ENCODE peak calls at places on chromosomes 11 and 22, in nine cellular contexts. B, N, X, G, A, C, Z, I and J are unnamed samples.

GRCh38 chr11:65298655-65299179 is 15.9 kb upstream of the CDC42EP2 start:
- DNase-seq in B (no peak), N (peak), X (no peak), G (peak), A (peak), C (no peak), Z (peak), I (peak), J (no peak)

GRCh38 chr11:68966894-68967780 is 13.6 kb downstream of the MRGPRD start:
- DNase-seq in B (peak), N (no peak), X (no peak), G (no peak), A (no peak), C (no peak), Z (no peak), I (no peak), J (no peak)

GRCh38 chr11:73316422-73316821 is 8.3 kb downstream of the ARHGEF17 start:
- DNase-seq in B (no peak), N (no peak), X (no peak), G (no peak), A (no peak), C (no peak), Z (no peak), I (no peak), J (no peak)

GRCh38 chr11:69257838-69258658 is 35.9 kb upstream of the MYEOV start:
- DNase-seq in B (peak), N (no peak), X (no peak), G (no peak), A (no peak), C (no peak), Z (no peak), I (no peak), J (no peak)

GRCh38 chr22:48885919-48886305 is 941.8 kb downstream of the BRD1 start:
- DNase-seq in B (peak), N (no peak), X (no peak), G (no peak), A (no peak), C (no peak), Z (no peak), I (no peak), J (no peak)

GRCh38 chr11:82315093-82315492 is 418.6 kb downstream of the FAM181B start:
- DNase-seq in B (no peak), N (no peak), X (no peak), G (no peak), A (no peak), C (peak), Z (peak), I (no peak), J (no peak)

GRCh38 chr22:24583221-24583971 is 9.5 kb downstream of the LRRC75B start:
- DNase-seq in B (no peak), N (peak), X (no peak), G (no peak), A (peak), C (no peak), Z (peak), I (no peak), J (no peak)

GRCh38 chr22:40107756-40108437 is 69.8 kb upstream of the TNRC6B start:
- DNase-seq in B (no peak), N (no peak), X (no peak), G (peak), A (peak), C (no peak), Z (no peak), I (no peak), J (no peak)

GRCh38 chr11:35629511-35629910 is 11.3 kb downstream of the FJX1 start:
- DNase-seq in B (no peak), N (no peak), X (no peak), G (no peak), A (no peak), C (no peak), Z (no peak), I (no peak), J (no peak)

GRCh38 chr22:49992921-49993648 is 19.5 kb downstream of the IL17REL start:
- DNase-seq in B (peak), N (no peak), X (peak), G (peak), A (peak), C (peak), Z (peak), I (peak), J (peak)

GRCh38 chr11:117786099-117786870 is 10.7 kb downstream of the DSCAML1 start:
- DNase-seq in B (no peak), N (no peak), X (no peak), G (no peak), A (no peak), C (no peak), Z (peak), I (no peak), J (no peak)

GRCh38 chr22:24823787-24824186 is 17.8 kb downstream of the SGSM1 start:
- DNase-seq in B (no peak), N (no peak), X (no peak), G (no peak), A (no peak), C (no peak), Z (no peak), I (no peak), J (no peak)

GRCh38 chr11:126585388-126586302 is 230.2 kb downstream of the ST3GAL4 start:
- DNase-seq in B (no peak), N (peak), X (no peak), G (peak), A (peak), C (peak), Z (peak), I (peak), J (no peak)

GRCh38 chr11:46413755-46414465 is 22.3 kb upstream of the CHRM4 start:
- DNase-seq in B (peak), N (no peak), X (no peak), G (no peak), A (no peak), C (no peak), Z (no peak), I (no peak), J (no peak)

GRCh38 chr11:57094206-57094940 is 87.4 kb upstream of the LRRC55 start:
- DNase-seq in B (no peak), N (peak), X (no peak), G (peak), A (peak), C (no peak), Z (no peak), I (no peak), J (no peak)

GRCh38 chr11:111796696-111797095 is 30.5 kb upstream of the PPP2R1B start:
- DNase-seq in B (no peak), N (no peak), X (no peak), G (peak), A (no peak), C (no peak), Z (no peak), I (no peak), J (no peak)

GRCh38 chr11:65390099-65390941 is 3.9 kb downstream of the FRMD8 start:
- DNase-seq in B (peak), N (no peak), X (no peak), G (peak), A (peak), C (no peak), Z (no peak), I (no peak), J (no peak)

GRCh38 chr11:78860720-78861422 is 286.2 kb upstream of the NARS2 start:
- DNase-seq in B (no peak), N (no peak), X (no peak), G (no peak), A (peak), C (no peak), Z (no peak), I (no peak), J (no peak)

GRCh38 chr11:48154162-48154561 is 62.4 kb upstream of the OR4B1 start:
- DNase-seq in B (no peak), N (peak), X (no peak), G (peak), A (peak), C (no peak), Z (no peak), I (no peak), J (no peak)

GRCh38 chr11:75365711-75366181 is 14.3 kb upstream of the ARRB1 start:
- DNase-seq in B (no peak), N (peak), X (no peak), G (peak), A (no peak), C (no peak), Z (peak), I (no peak), J (no peak)

GRCh38 chr22:49330421-49331222 is 497.1 kb downstream of the BRD1 start:
- DNase-seq in B (peak), N (no peak), X (no peak), G (no peak), A (no peak), C (no peak), Z (no peak), I (no peak), J (no peak)

GRCh38 chr22:38986629-38987028 is 4.5 kb downstream of the APOBEC3B start:
- DNase-seq in B (no peak), N (no peak), X (no peak), G (no peak), A (no peak), C (no peak), Z (peak), I (no peak), J (no peak)

GRCh38 chr22:41247703-41248102 is 7.0 kb upstream of the CHADL start:
- DNase-seq in B (no peak), N (no peak), X (no peak), G (no peak), A (no peak), C (no peak), Z (no peak), I (no peak), J (no peak)

GRCh38 chr22:32800158-32800557 is 1.3 kb upstream of the TIMP3 start:
- DNase-seq in B (no peak), N (no peak), X (no peak), G (peak), A (no peak), C (no peak), Z (no peak), I (no peak), J (no peak)